ENCODE peak calls at places on chromosomes 2 and 18, in four cellular contexts. E is endothelial cell of umbilical vein, F is IMR-90, W is K562. X is an unnamed sample. For H3K9me1, the result is how much of the 10 kb centered on the place peaks cover.

GRCh38 chr2:170843656-170844055 is 27.0 kb downstream of the GAD1 start:
- DNase-seq in W (no peak), E (peak), F (peak), X (no peak)

GRCh38 chr18:47422524-47422923 is 171.1 kb upstream of the SKOR2 start:
- DNase-seq in E (no peak), W (peak), F (no peak), X (no peak)

GRCh38 chr2:127658146-127658545 is 12.2 kb downstream of the GPR17 start:
- DNase-seq in W (no peak), E (no peak), F (no peak), X (no peak)

GRCh38 chr2:47277187-47277586 is 122.1 kb upstream of the STPG4 start:
- DNase-seq in F (no peak), W (no peak), E (no peak), X (no peak)

GRCh38 chr2:232026941-232027340 is 65.4 kb downstream of the DIS3L2 start:
- DNase-seq in E (no peak), W (no peak), F (no peak), X (no peak)

GRCh38 chr2:74564222-74564621 is 9.7 kb downstream of the DOK1 start:
- DNase-seq in F (peak), W (no peak), E (no peak), X (peak)

GRCh38 chr18:48263913-48264506 is 145.2 kb downstream of the ZBTB7C start:
- DNase-seq in F (no peak), W (no peak), E (no peak), X (peak)

GRCh38 chr2:69167469-69167822 is 154.5 kb downstream of the ANTXR1 start:
- DNase-seq in W (no peak), E (no peak), F (no peak), X (no peak)

GRCh38 chr2:240820607-240821428 is 799 bp upstream of the KIF1A start:
- DNase-seq in W (no peak), F (no peak), E (no peak), X (no peak)

GRCh38 chr2:217822296-217823252 is 180.2 kb downstream of the TNS1 start:
- DNase-seq in E (no peak), F (peak), W (no peak), X (peak)

GRCh38 chr2:25187729-25188350 is 19.5 kb upstream of the POMC start:
- DNase-seq in W (no peak), F (no peak), E (no peak), X (no peak)

GRCh38 chr2:40225670-40226069 is 226.2 kb downstream of the SLC8A1 start:
- DNase-seq in F (no peak), E (no peak), W (no peak), X (no peak)

GRCh38 chr18:62331581-62332436 is 6.7 kb downstream of the TNFRSF11A start:
- DNase-seq in W (no peak), F (peak), E (peak), X (no peak)

GRCh38 chr2:124915567-124915966 is 890.5 kb downstream of the CNTNAP5 start:
- DNase-seq in F (no peak), E (no peak), W (no peak), X (no peak)

GRCh38 chr18:26549486-26550435 is 1.4 kb upstream of the KCTD1 start:
- DNase-seq in W (no peak), F (peak), E (peak), X (no peak)

GRCh38 chr18:63119647-63120046 is 199.9 kb downstream of the BCL2 start:
- DNase-seq in W (no peak), F (peak), E (peak), X (no peak)

GRCh38 chr18:21450913-21451312 is 149.6 kb downstream of the ESCO1 start:
- DNase-seq in F (no peak), E (peak), W (no peak), X (no peak)

GRCh38 chr2:57465067-57465466 is 581.5 kb upstream of the VRK2 start:
- DNase-seq in E (no peak), F (no peak), W (no peak), X (no peak)

GRCh38 chr18:35581555-35582309 is at the start of gene GALNT1:
- DNase-seq in W (peak), F (peak), E (peak), X (no peak)

GRCh38 chr2:54457326-54458023 is 1.3 kb downstream of the SPTBN1 start:
- DNase-seq in W (no peak), E (peak), F (no peak), X (no peak)

GRCh38 chr2:1477196-1478040 is 64.2 kb downstream of the TPO start:
- DNase-seq in F (no peak), W (no peak), E (no peak), X (no peak)

GRCh38 chr2:169107645-169108044 is 38.3 kb downstream of the DHRS9 start:
- DNase-seq in F (no peak), E (no peak), W (no peak), X (no peak)

GRCh38 chr2:48248251-48248933 is 281.6 kb upstream of the STON1 start:
- DNase-seq in F (peak), E (peak), W (no peak), X (peak)

GRCh38 chr2:100292022-100292580 is 30.2 kb downstream of the LONRF2 start:
- DNase-seq in W (peak), E (no peak), F (peak), X (peak)

GRCh38 chr2:68774569-68775271 is 40.1 kb downstream of the ARHGAP25 start:
- DNase-seq in W (peak), F (peak), E (peak), X (no peak)

GRCh38 chr2:232659359-232659758 is 26.0 kb downstream of the EFHD1 start:
- DNase-seq in W (no peak), E (no peak), F (no peak), X (no peak)

DNA sequence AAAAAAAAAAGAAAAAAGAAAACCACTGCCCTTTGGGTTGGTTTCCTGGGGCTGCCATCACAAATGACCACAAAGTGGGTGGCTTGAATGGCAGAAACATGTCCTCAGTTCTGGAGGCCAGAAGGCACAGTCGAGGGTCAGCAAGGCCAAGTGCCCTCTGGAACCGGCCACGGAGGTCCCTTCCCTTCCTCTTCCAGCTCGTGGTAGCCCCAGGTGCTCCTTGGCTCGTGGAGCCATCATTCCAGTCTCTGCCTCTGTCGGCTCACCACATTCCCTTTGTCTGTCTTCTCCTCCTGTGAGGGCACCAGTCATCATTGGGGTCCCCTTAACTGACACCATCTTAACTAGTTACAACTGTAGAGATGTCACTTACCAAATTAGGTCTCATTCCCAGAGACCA is 8.5 kb upstream of the NFATC1 start:
- DNase-seq in W (no peak), E (no peak), F (no peak), X (no peak)
- H3K9me1 ChIP-seq in W (under half), E (under half), F (under half), X (under half)

GRCh38 chr18:79563949-79564348 is 115.7 kb upstream of the CTDP1 start:
- DNase-seq in F (no peak), E (no peak), W (no peak), X (no peak)
- H2AFZ ChIP-seq in F (no peak), E (no peak), W (no peak), X (no peak)

GRCh38 chr2:162732946-162733698 is 105.4 kb downstream of the KCNH7 start:
- DNase-seq in E (no peak), W (no peak), F (no peak), X (no peak)
- H3K9me1 ChIP-seq in E (under half), W (under half), F (under half), X (under half)

DNA sequence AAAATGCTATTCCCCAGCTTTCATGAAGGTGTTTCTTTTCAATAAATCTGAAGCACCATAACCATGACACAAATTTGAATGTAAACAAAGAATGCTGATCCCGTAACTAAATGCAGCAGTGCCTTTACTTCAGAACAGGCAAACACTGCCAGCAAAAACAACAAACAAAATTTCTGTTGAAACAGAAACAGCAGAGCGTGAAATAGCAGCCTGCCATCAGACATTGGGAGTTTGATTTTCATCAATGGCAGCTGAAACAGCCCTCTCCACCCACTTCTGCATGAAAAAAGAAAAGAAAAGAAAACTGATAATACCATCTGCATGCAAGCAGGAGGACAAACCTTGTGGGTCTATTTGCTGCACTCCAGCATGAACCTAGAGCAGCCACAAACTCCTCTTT is 128.3 kb downstream of the CDH2 start:
- DNase-seq in W (no peak), E (no peak), F (no peak), X (no peak)
- H2AFZ ChIP-seq in W (no peak), E (no peak), F (no peak), X (no peak)

GRCh38 chr2:105451571-105452140 is 52.8 kb upstream of the FHL2 start:
- DNase-seq in W (no peak), E (no peak), F (no peak), X (no peak)
- H3K9me1 ChIP-seq in W (under half), E (under half), F (under half), X (under half)

DNA sequence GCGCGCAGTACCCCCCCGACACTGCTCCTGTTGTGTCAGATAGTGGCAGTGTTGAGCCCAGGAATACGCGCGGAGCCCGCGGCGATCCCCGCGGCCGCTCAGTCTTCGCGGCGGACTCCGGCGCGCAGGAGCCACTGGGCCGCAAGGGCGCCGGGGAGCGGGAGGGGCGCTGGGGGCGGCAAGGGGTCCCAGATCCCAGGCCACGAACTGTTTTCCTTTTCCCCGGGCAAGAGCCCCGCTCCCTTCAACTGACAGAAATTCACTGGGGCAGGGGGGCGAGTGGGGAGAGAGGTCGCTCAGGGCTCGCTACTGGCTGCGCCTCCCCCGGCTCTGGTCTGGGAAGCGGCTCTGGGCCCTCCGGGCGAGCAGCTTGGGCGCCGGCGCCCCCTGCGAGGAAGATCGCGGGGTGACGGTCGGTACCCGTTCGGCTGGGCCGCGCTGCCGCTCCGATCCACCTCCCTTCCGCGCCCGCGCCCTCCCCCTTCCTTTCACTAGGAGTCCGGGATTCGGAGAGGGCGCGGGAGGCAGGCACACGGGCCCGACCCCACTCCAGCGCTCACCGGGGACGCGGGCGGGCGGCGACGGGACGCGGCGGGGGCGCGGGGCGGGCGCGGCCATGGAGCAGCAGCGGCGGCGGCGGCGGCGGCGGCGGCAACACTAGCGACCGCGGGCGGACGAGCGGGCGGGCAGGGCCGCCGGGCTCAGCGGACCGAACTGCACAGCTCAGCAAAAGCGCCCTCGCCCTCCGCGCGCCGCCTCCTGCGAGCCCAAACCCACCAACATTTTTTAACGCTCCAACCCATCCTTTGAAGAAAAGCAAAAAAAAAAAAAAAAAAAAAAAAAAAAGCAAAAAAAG is 1.4 kb upstream of the SETBP1 start:
- DNase-seq in F (peak), W (peak), E (peak), X (no peak)
- H2AFZ ChIP-seq in F (peak), W (peak), E (peak), X (peak)

GRCh38 chr2:150621800-150622199 is 134.3 kb upstream of the RND3 start:
- DNase-seq in F (peak), E (peak), W (no peak), X (peak)
- H3K9me1 ChIP-seq in F (under half), E (under half), W (under half), X (under half)

GRCh38 chr2:191063584-191063983 is 49.6 kb upstream of the STAT1 start:
- DNase-seq in E (no peak), F (no peak), W (no peak), X (no peak)
- H2AFZ ChIP-seq in E (no peak), F (no peak), W (no peak), X (no peak)